ENCODE peak calls at places on chromosomes 4 and X, in five cellular contexts. Y is GM12891, L is K562, S is H1, A is GM12878. K is an unnamed sample.

GRCh38 chr4:81682492-81682891 is 210.8 kb upstream of the RASGEF1B start:
- DNase-seq in S (no peak), Y (no peak), L (no peak), A (no peak), K (no peak)

GRCh38 chr4:135256111-135256510 is 1054.5 kb upstream of the PABPC4L start:
- DNase-seq in S (no peak), A (no peak), L (no peak), Y (no peak), K (no peak)

GRCh38 chr4:75141162-75141561 is 208.2 kb downstream of the PARM1 start:
- DNase-seq in L (no peak), Y (no peak), S (no peak), A (no peak), K (no peak)

GRCh38 chr4:8657381-8657776 is 64.8 kb downstream of the CPZ start:
- DNase-seq in A (no peak), S (no peak), L (no peak), Y (no peak), K (no peak)

GRCh38 chr4:30103455-30103854 is 616.7 kb upstream of the PCDH7 start:
- DNase-seq in Y (no peak), L (no peak), A (no peak), S (no peak), K (no peak)

GRCh38 chr4:14787221-14787620 is 215.1 kb upstream of the CPEB2 start:
- DNase-seq in L (no peak), A (no peak), S (no peak), Y (no peak), K (no peak)

GRCh38 chrX:17563076-17563475 is 174.2 kb upstream of the SCML1 start:
- DNase-seq in L (no peak), A (no peak), Y (no peak), S (no peak), K (no peak)

GRCh38 chr4:114383721-114384120 is 214.9 kb upstream of the UGT8 start:
- DNase-seq in S (no peak), Y (no peak), L (no peak), A (no peak), K (no peak)

GRCh38 chrX:150983526-150984163 is 510 bp downstream of the HMGB3 start:
- DNase-seq in A (no peak), S (no peak), Y (no peak), L (peak), K (no peak)

GRCh38 chr4:94530073-94530472 is 78.3 kb downstream of the PDLIM5 start:
- DNase-seq in S (no peak), Y (no peak), A (no peak), L (no peak), K (no peak)

GRCh38 chr4:156949373-156949814 is 22.2 kb downstream of the PDGFC start:
- DNase-seq in S (no peak), A (no peak), L (no peak), Y (no peak), K (no peak)

GRCh38 chr4:177229331-177229730 is 80.3 kb upstream of the NEIL3 start:
- DNase-seq in S (no peak), Y (peak), L (no peak), A (no peak), K (no peak)

GRCh38 chr4:18934197-18934596 is 912.6 kb upstream of the LCORL start:
- DNase-seq in L (no peak), A (no peak), Y (no peak), S (no peak), K (no peak)

GRCh38 chrX:121763671-121764070 is 716.3 kb downstream of the GLUD2 start:
- DNase-seq in S (no peak), L (no peak), A (no peak), Y (no peak), K (no peak)

GRCh38 chr4:3219761-3220481 is 29.0 kb upstream of the MSANTD1 start:
- DNase-seq in A (no peak), L (no peak), S (no peak), Y (no peak), K (no peak)

GRCh38 chr4:147768113-147768512 is 36.2 kb downstream of the ARHGAP10 start:
- DNase-seq in S (no peak), A (no peak), L (no peak), Y (no peak), K (no peak)

GRCh38 chr4:121048165-121048564 is 24.2 kb downstream of the NDNF start:
- DNase-seq in L (no peak), Y (no peak), A (no peak), S (no peak), K (no peak)

GRCh38 chr4:146398404-146398803 is 123.3 kb downstream of the SLC10A7 start:
- DNase-seq in A (no peak), Y (no peak), S (no peak), L (no peak), K (no peak)

GRCh38 chr4:185839204-185839712 is 27.3 kb upstream of the SORBS2 start:
- DNase-seq in A (no peak), S (peak), Y (no peak), L (no peak), K (no peak)

GRCh38 chr4:7649411-7649740 is 214.6 kb upstream of the PSAPL1 start:
- DNase-seq in Y (no peak), L (no peak), S (no peak), A (no peak), K (no peak)

GRCh38 chrX:22748093-22748999 is 251.4 kb upstream of the DDX53 start:
- DNase-seq in Y (peak), S (peak), L (peak), A (no peak), K (peak)

GRCh38 chrX:150363561-150364346 is 637 bp downstream of the MAMLD1 start:
- DNase-seq in S (peak), Y (no peak), L (no peak), A (no peak), K (no peak)

GRCh38 chrX:110123331-110123782 is 120.4 kb downstream of the TMEM164 start:
- DNase-seq in A (no peak), L (no peak), Y (no peak), S (no peak), K (no peak)

GRCh38 chrX:25206761-25207160 is 191.0 kb upstream of the ARX start:
- DNase-seq in A (no peak), Y (no peak), S (no peak), L (no peak), K (no peak)

GRCh38 chrX:76202471-76202870 is 29.6 kb downstream of the PBDC1 start:
- DNase-seq in Y (no peak), L (no peak), S (no peak), A (no peak), K (no peak)

GRCh38 chr4:1998296-1998695 is 10.5 kb downstream of the NELFA start:
- DNase-seq in Y (no peak), L (no peak), A (no peak), S (no peak), K (no peak)

GRCh38 chr4:96390404-96390803 is 550.5 kb downstream of the PDHA2 start:
- DNase-seq in L (no peak), A (no peak), S (no peak), Y (no peak), K (no peak)

GRCh38 chr4:42638993-42639392 is 17.9 kb downstream of the ATP8A1 start:
- DNase-seq in S (no peak), L (no peak), A (peak), Y (no peak), K (no peak)

DNA sequence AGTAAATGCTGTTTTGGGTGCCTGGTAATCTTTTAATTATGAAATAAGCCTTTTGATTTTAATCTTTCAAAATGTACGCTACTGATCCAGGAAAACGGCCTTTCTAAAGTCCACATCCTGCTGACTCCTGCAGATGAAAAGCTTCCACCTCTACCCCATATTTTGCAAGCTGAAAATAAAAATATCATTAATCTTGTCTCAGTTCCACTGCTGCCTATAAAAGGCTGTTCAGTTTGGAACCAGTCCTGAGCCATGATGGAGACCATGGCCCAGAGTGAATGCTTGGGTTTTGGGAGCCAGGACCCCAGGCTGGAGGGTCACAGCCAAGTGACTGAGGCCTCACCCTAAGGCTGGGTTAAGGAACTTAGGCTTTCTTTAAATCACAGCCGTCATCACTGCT is 110.8 kb downstream of the AFF1 start:
- DNase-seq in L (no peak), A (no peak), S (no peak), Y (no peak), K (no peak)
- TF ChIP-seq POLR2AphosphoS5 in L (no peak), A (no peak), S (no peak), Y (no peak), K (no peak)

GRCh38 chr4:139744232-139744631 is 78.6 kb downstream of the MGST2 start:
- DNase-seq in S (no peak), Y (no peak), L (no peak), A (no peak), K (no peak)

GRCh38 chr4:139738846-139739613 is 73.4 kb downstream of the MGST2 start:
- DNase-seq in A (no peak), S (peak), Y (no peak), L (no peak), K (no peak)

GRCh38 chr4:139743027-139743426 is 77.4 kb downstream of the MGST2 start:
- DNase-seq in L (no peak), S (peak), Y (no peak), A (no peak), K (no peak)

GRCh38 chr4:139740121-139740520 is 74.5 kb downstream of the MGST2 start:
- DNase-seq in S (peak), A (no peak), L (no peak), Y (no peak), K (no peak)

DNA sequence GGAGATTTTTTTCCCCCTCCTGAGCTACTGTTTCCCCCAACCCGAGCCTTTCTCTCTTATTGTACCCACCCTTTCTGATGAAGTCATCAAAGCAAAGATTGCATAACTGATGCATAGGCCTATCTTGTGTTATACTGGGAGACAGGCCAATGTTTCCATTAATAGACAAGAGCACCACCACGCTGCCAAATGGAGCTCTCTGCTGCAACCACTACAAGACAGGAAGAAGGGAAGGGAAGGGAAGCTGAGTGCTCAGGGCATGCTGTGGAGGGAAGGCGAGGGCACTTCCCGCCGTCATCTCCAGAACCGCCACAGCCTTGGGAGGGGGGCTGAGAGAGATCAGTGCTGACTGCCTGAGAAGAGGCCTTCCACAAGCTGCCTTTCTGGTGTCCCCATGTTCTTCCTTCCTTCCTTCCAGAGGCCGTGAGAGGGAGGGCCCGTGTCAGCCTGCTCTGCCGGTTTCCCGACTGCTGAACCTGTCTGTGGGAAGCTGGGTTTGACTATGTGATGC is 75.0 kb downstream of the MGST2 start:
- DNase-seq in S (peak), L (no peak), A (no peak), Y (no peak), K (no peak)
- TF ChIP-seq POLR2A in S (no peak), L (no peak), A (no peak), Y (no peak), K (no peak)

GRCh38 chr4:80202784-80203553 is 5.7 kb downstream of the PRDM8 start:
- DNase-seq in A (no peak), Y (peak), L (no peak), S (peak), K (no peak)

GRCh38 chr4:80199947-80200346 is 2.6 kb downstream of the PRDM8 start:
- DNase-seq in A (no peak), L (no peak), S (no peak), Y (no peak), K (no peak)

GRCh38 chr4:80204433-80204832 is 7.1 kb downstream of the PRDM8 start:
- DNase-seq in Y (no peak), L (no peak), S (no peak), A (no peak), K (no peak)

GRCh38 chr4:80201326-80202151 is 4.2 kb downstream of the PRDM8 start:
- DNase-seq in Y (no peak), L (no peak), A (no peak), S (peak), K (no peak)

GRCh38 chr4:80202190-80202711 is 4.9 kb downstream of the PRDM8 start:
- DNase-seq in S (peak), L (no peak), A (no peak), Y (peak), K (peak)
- TF ChIP-seq TAF1 in S (no peak), L (no peak), A (no peak), Y (no peak), K (no peak)

GRCh38 chr4:38189445-38189844 is 229.2 kb downstream of the PTTG2 start:
- DNase-seq in L (no peak), Y (no peak), A (no peak), S (no peak), K (no peak)

GRCh38 chr4:38188631-38189101 is 228.5 kb downstream of the PTTG2 start:
- DNase-seq in A (no peak), Y (no peak), L (no peak), S (no peak), K (no peak)

GRCh38 chr4:38192516-38192915 is 232.3 kb downstream of the PTTG2 start:
- DNase-seq in S (no peak), Y (no peak), L (no peak), A (no peak), K (no peak)

GRCh38 chr4:38188136-38188535 is 227.9 kb downstream of the PTTG2 start:
- DNase-seq in Y (no peak), L (no peak), A (no peak), S (no peak), K (no peak)

GRCh38 chr4:38190717-38191178 is 230.6 kb downstream of the PTTG2 start:
- DNase-seq in L (no peak), Y (no peak), A (no peak), S (no peak), K (no peak)
- TF ChIP-seq POLR2AphosphoS5 in L (no peak), Y (no peak), A (no peak), S (no peak), K (no peak)

GRCh38 chr4:37827802-37828321 is 1.4 kb downstream of the PGM2 start:
- DNase-seq in A (no peak), Y (no peak), L (no peak), S (no peak), K (no peak)

GRCh38 chr4:37826282-37827029 is at the start of gene PGM2:
- DNase-seq in Y (peak), A (peak), L (peak), S (peak), K (peak)

GRCh38 chr4:37828843-37829242 is 2.4 kb downstream of the PGM2 start:
- DNase-seq in A (no peak), L (no peak), S (no peak), Y (no peak), K (no peak)

GRCh38 chr4:37825943-37826281 is 574 bp upstream of the PGM2 start:
- DNase-seq in A (no peak), Y (no peak), L (no peak), S (peak), K (no peak)

GRCh38 chr4:37827030-37827705 is 682 bp downstream of the PGM2 start:
- DNase-seq in S (no peak), A (no peak), Y (peak), L (no peak), K (peak)
- TF ChIP-seq POLR2A in S (no peak), A (no peak), Y (no peak), L (no peak), K (no peak)

DNA sequence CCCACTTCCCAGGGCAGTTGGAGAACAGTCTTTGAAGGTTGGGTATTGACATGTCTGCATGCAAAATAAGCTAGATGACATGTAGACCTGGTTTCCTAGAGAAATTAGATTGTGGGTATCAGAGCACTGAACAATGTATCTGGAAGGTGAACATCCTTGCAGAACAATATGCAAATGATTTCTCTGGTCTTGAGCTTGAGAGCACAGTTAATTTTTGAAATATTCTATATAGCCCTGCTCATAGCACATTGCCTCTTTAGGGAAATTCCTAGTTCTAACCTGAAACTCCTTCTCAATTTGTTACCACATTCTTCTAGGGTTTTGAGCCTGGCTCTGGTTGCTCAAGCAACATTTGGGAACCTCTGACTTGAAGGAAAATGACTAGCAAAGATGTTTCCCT is 41.6 kb upstream of the LAS1L start:
- DNase-seq in A (no peak), Y (no peak), S (no peak), L (no peak), K (no peak)
- TF ChIP-seq TAF1 in A (no peak), Y (no peak), S (no peak), L (no peak), K (no peak)

GRCh38 chr4:103994059-103994458 is 274.3 kb upstream of the TACR3 start:
- DNase-seq in S (no peak), L (no peak), A (no peak), Y (no peak), K (no peak)

GRCh38 chr4:103996059-103996458 is 276.3 kb upstream of the TACR3 start:
- DNase-seq in L (no peak), S (no peak), A (no peak), Y (no peak), K (no peak)

GRCh38 chr4:103998752-103999151 is 279.0 kb upstream of the TACR3 start:
- DNase-seq in Y (no peak), S (no peak), L (no peak), A (no peak), K (no peak)

GRCh38 chr4:103996637-103997036 is 276.9 kb upstream of the TACR3 start:
- DNase-seq in S (no peak), A (no peak), Y (no peak), L (no peak), K (no peak)
- TF ChIP-seq POLR2AphosphoS5 in S (no peak), A (no peak), Y (no peak), L (no peak), K (no peak)

K was measured in GM12892.